ENCODE peak calls at places on chromosomes 11 and 22, in nine cellular contexts. W is astrocyte of the spinal cord; Y is HS-27A; E is stimulated activated naive CD4-positive, alpha-beta T cell; I is T-helper 2 cell; H is hypothalamus; X is stimulated activated CD8-positive, alpha-beta memory T cell treated with anti-CD3 and anti-CD28 coated beads, Interleukin-4, amount 100 ng/mL, for 1 hour; Z is NCI-H748 treated with DMSO at 0.1 percent for 48 hours; J is hepatocyte. R is an unnamed sample.

GRCh38 chr22:42208362-42208761 is 62.1 kb downstream of the TCF20 start:
- DNase-seq in W (no peak), Y (no peak), E (no peak), I (no peak), H (no peak), X (no peak), Z (no peak), J (no peak), R (no peak)

GRCh38 chr22:37675930-37676571 is 615 bp downstream of the LGALS1 start:
- DNase-seq in W (no peak), Y (no peak), E (peak; percentile 32), I (no peak), H (peak; percentile 23), X (no peak), Z (no peak), J (no peak), R (no peak)

GRCh38 chr11:121157756-121158155 is 56.7 kb downstream of the TECTA start:
- DNase-seq in W (no peak), Y (no peak), E (no peak), I (no peak), H (no peak), X (no peak), Z (no peak), J (no peak), R (no peak)

GRCh38 chr11:75313457-75314272 is 37.8 kb downstream of the ARRB1 start:
- DNase-seq in W (peak; percentile 44), Y (no peak), E (no peak), I (no peak), H (peak; percentile 19), X (no peak), Z (no peak), J (peak; percentile 77), R (no peak)

GRCh38 chr11:69910519-69911309 is 91.5 kb upstream of the FGF3 start:
- DNase-seq in W (no peak), Y (no peak), E (no peak), I (no peak), H (no peak), X (no peak), Z (no peak), J (no peak), R (no peak)

GRCh38 chr11:42806191-42806590 is 505.6 kb upstream of the API5 start:
- DNase-seq in W (no peak), Y (no peak), E (no peak), I (no peak), H (no peak), X (no peak), Z (no peak), J (no peak), R (no peak)

GRCh38 chr11:122248130-122248529 is 132.1 kb upstream of the BLID start:
- DNase-seq in W (no peak), Y (no peak), E (no peak), I (no peak), H (no peak), X (no peak), Z (no peak), J (no peak), R (no peak)

GRCh38 chr11:111429066-111429506 is 50.0 kb upstream of the POU2AF1 start:
- DNase-seq in W (peak; percentile 36), Y (peak; percentile 17), E (peak; percentile 17), I (no peak), H (no peak), X (no peak), Z (no peak), J (peak; percentile 51), R (no peak)

GRCh38 chr22:42585096-42585495 is 29.6 kb downstream of the POLDIP3 start:
- DNase-seq in W (no peak), Y (no peak), E (no peak), I (no peak), H (no peak), X (no peak), Z (no peak), J (no peak), R (no peak)

GRCh38 chr22:50086526-50086925 is 1.3 kb upstream of the MLC1 start:
- DNase-seq in W (no peak), Y (no peak), E (no peak), I (no peak), H (no peak), X (no peak), Z (no peak), J (no peak), R (no peak)

GRCh38 chr11:6456361-6457073 is 15.7 kb upstream of the HPX start:
- DNase-seq in W (no peak), Y (no peak), E (no peak), I (no peak), H (no peak), X (no peak), Z (no peak), J (no peak), R (no peak)

GRCh38 chr11:3939651-3940190 is 84.3 kb downstream of the STIM1 start:
- DNase-seq in W (peak; percentile 77), Y (no peak), E (no peak), I (no peak), H (no peak), X (no peak), Z (no peak), J (no peak), R (no peak)

GRCh38 chr11:121365304-121365703 is 72.7 kb downstream of the SC5D start:
- DNase-seq in W (no peak), Y (no peak), E (no peak), I (no peak), H (no peak), X (no peak), Z (no peak), J (no peak), R (no peak)

GRCh38 chr22:20414450-20414849 is 20.5 kb downstream of the ZNF74 start:
- DNase-seq in W (no peak), Y (no peak), E (no peak), I (no peak), H (no peak), X (no peak), Z (no peak), J (no peak), R (no peak)

GRCh38 chr22:32527756-32528155 is 53.1 kb downstream of the FBXO7 start:
- DNase-seq in W (no peak), Y (no peak), E (no peak), I (no peak), H (no peak), X (no peak), Z (no peak), J (no peak), R (no peak)

GRCh38 chr11:84969103-84969502 is 658.0 kb downstream of the DLG2 start:
- DNase-seq in W (peak; percentile 49), Y (no peak), E (no peak), I (no peak), H (no peak), X (no peak), Z (no peak), J (no peak), R (no peak)

GRCh38 chr22:17842386-17842785 is 68.1 kb upstream of the BID start:
- DNase-seq in W (no peak), Y (no peak), E (peak; percentile 18), I (no peak), H (no peak), X (no peak), Z (no peak), J (no peak), R (no peak)

GRCh38 chr22:43236401-43237166 is 49.6 kb upstream of the TTLL12 start:
- DNase-seq in W (no peak), Y (no peak), E (no peak), I (no peak), H (peak; percentile 2), X (no peak), Z (no peak), J (no peak), R (no peak)

GRCh38 chr11:86251285-86251830 is 6.8 kb downstream of the EED start:
- DNase-seq in W (no peak), Y (no peak), E (no peak), I (no peak), H (no peak), X (no peak), Z (no peak), J (no peak), R (no peak)

R was measured in T-helper 22 cell.